ENCODE peak calls at places on chromosome 12, in four cellular contexts. One of them, this sample, is unnamed.

GRCh38 chr12:7609480-7609879 is 56.2 kb downstream of the APOBEC1 start:
- DNase-seq in HepG2: no peak
- DNase-seq in K562: no peak
- DNase-seq in WTC11: no peak
- DNase-seq in this sample: no peak

GRCh38 chr12:91630118-91630517 is 447.5 kb upstream of the DCN start:
- DNase-seq in HepG2: no peak
- DNase-seq in K562: no peak
- DNase-seq in WTC11: no peak
- DNase-seq in this sample: no peak

GRCh38 chr12:109239179-109239578 is 69.9 kb downstream of the FOXN4 start:
- DNase-seq in HepG2: no peak
- DNase-seq in K562: no peak
- DNase-seq in WTC11: no peak
- DNase-seq in this sample: no peak

GRCh38 chr12:90163975-90164374 is 455.3 kb upstream of the ATP2B1 start:
- DNase-seq in HepG2: no peak
- DNase-seq in K562: no peak
- DNase-seq in WTC11: peak
- DNase-seq in this sample: peak

GRCh38 chr12:69844836-69845235 is 19.8 kb downstream of the MYRFL start:
- DNase-seq in HepG2: no peak
- DNase-seq in K562: no peak
- DNase-seq in WTC11: no peak
- DNase-seq in this sample: no peak

GRCh38 chr12:88763536-88764100 is 183.3 kb upstream of the KITLG start:
- DNase-seq in HepG2: no peak
- DNase-seq in K562: no peak
- DNase-seq in WTC11: no peak
- DNase-seq in this sample: no peak

GRCh38 chr12:26130728-26131127 is 5.9 kb upstream of the BHLHE41 start:
- DNase-seq in HepG2: no peak
- DNase-seq in K562: no peak
- DNase-seq in WTC11: no peak
- DNase-seq in this sample: no peak

GRCh38 chr12:56258820-56259183 is 618 bp upstream of the ANKRD52 start:
- DNase-seq in HepG2: no peak
- DNase-seq in K562: no peak
- DNase-seq in WTC11: no peak
- DNase-seq in this sample: no peak

GRCh38 chr12:8887285-8887715 is 27.0 kb upstream of the PHC1 start:
- DNase-seq in HepG2: no peak
- DNase-seq in K562: peak
- DNase-seq in WTC11: no peak
- DNase-seq in this sample: no peak

GRCh38 chr12:68374315-68374982 is 42.3 kb upstream of the MDM1 start:
- DNase-seq in HepG2: no peak
- DNase-seq in K562: no peak
- DNase-seq in WTC11: no peak
- DNase-seq in this sample: no peak

GRCh38 chr12:106682594-106683234 is 91.8 kb upstream of the RIC8B start:
- DNase-seq in HepG2: peak
- DNase-seq in K562: peak
- DNase-seq in WTC11: no peak
- DNase-seq in this sample: no peak

GRCh38 chr12:120710805-120711296 is 593 bp downstream of the UNC119B start:
- DNase-seq in HepG2: no peak
- DNase-seq in K562: peak
- DNase-seq in WTC11: peak
- DNase-seq in this sample: peak

GRCh38 chr12:15782667-15783066 is 6.5 kb downstream of the EPS8 start:
- DNase-seq in HepG2: no peak
- DNase-seq in K562: no peak
- DNase-seq in WTC11: no peak
- DNase-seq in this sample: no peak

GRCh38 chr12:57235012-57235727 is 5.7 kb downstream of the SHMT2 start:
- DNase-seq in HepG2: peak
- DNase-seq in K562: peak
- DNase-seq in WTC11: peak
- DNase-seq in this sample: no peak

GRCh38 chr12:28618171-28618570 is 427.9 kb downstream of the CCDC91 start:
- DNase-seq in HepG2: no peak
- DNase-seq in K562: no peak
- DNase-seq in WTC11: no peak
- DNase-seq in this sample: no peak

GRCh38 chr12:80815351-80815750 is 98.6 kb downstream of the MYF5 start:
- DNase-seq in HepG2: no peak
- DNase-seq in K562: no peak
- DNase-seq in WTC11: no peak
- DNase-seq in this sample: no peak

GRCh38 chr12:70609739-70610491 is 27.3 kb downstream of the PTPRB start:
- DNase-seq in HepG2: no peak
- DNase-seq in K562: peak
- DNase-seq in WTC11: peak
- DNase-seq in this sample: peak

GRCh38 chr12:132474237-132474741 is 15.7 kb upstream of the FBRSL1 start:
- DNase-seq in HepG2: no peak
- DNase-seq in K562: no peak
- DNase-seq in WTC11: no peak
- DNase-seq in this sample: no peak

GRCh38 chr12:119980247-119980646 is 8.8 kb upstream of the BICDL1 start:
- DNase-seq in HepG2: no peak
- DNase-seq in K562: no peak
- DNase-seq in WTC11: no peak
- DNase-seq in this sample: no peak

GRCh38 chr12:58148405-58148804 is 207.0 kb downstream of the ATP23 start:
- DNase-seq in HepG2: no peak
- DNase-seq in K562: no peak
- DNase-seq in WTC11: no peak
- DNase-seq in this sample: no peak

GRCh38 chr12:68428724-68429580 is 96.8 kb upstream of the MDM1 start:
- DNase-seq in HepG2: peak
- DNase-seq in K562: no peak
- DNase-seq in WTC11: no peak
- DNase-seq in this sample: no peak

GRCh38 chr12:96219700-96220206 is 25.6 kb downstream of the ELK3 start:
- DNase-seq in HepG2: peak
- DNase-seq in K562: no peak
- DNase-seq in WTC11: no peak
- DNase-seq in this sample: no peak

GRCh38 chr12:6086316-6086715 is 38.2 kb downstream of the VWF start:
- DNase-seq in HepG2: no peak
- DNase-seq in K562: no peak
- DNase-seq in WTC11: no peak
- DNase-seq in this sample: no peak

GRCh38 chr12:112130461-112130998 is 5.2 kb downstream of the TRAFD1 start:
- DNase-seq in HepG2: no peak
- DNase-seq in K562: no peak
- DNase-seq in WTC11: no peak
- DNase-seq in this sample: no peak

GRCh38 chr12:48780381-48781025 is 8.4 kb downstream of the ADCY6 start:
- DNase-seq in HepG2: no peak
- DNase-seq in K562: no peak
- DNase-seq in WTC11: no peak
- DNase-seq in this sample: no peak

GRCh38 chr12:132275110-132275531 is 54.3 kb downstream of the GALNT9 start:
- DNase-seq in HepG2: peak
- DNase-seq in K562: peak
- DNase-seq in WTC11: peak
- DNase-seq in this sample: peak

GRCh38 chr12:106226884-106227640 is 20.8 kb downstream of the CKAP4 start:
- DNase-seq in HepG2: peak
- DNase-seq in K562: peak
- DNase-seq in WTC11: no peak
- DNase-seq in this sample: peak

GRCh38 chr12:94874986-94875312 is 128.5 kb downstream of the NDUFA12 start:
- DNase-seq in HepG2: no peak
- DNase-seq in K562: no peak
- DNase-seq in WTC11: no peak
- DNase-seq in this sample: no peak

GRCh38 chr12:131848753-131849152 is 20.6 kb downstream of the MMP17 start:
- DNase-seq in HepG2: no peak
- DNase-seq in K562: no peak
- DNase-seq in WTC11: no peak
- DNase-seq in this sample: no peak

GRCh38 chr12:74890237-74890599 is 319.4 kb downstream of the KCNC2 start:
- DNase-seq in HepG2: peak
- DNase-seq in K562: no peak
- DNase-seq in WTC11: no peak
- DNase-seq in this sample: peak

GRCh38 chr12:28814246-28814645 is 334.8 kb upstream of the FAR2 start:
- DNase-seq in HepG2: no peak
- DNase-seq in K562: no peak
- DNase-seq in WTC11: no peak
- DNase-seq in this sample: no peak

GRCh38 chr12:17982556-17982955 is 107.4 kb downstream of the RERGL start:
- DNase-seq in HepG2: no peak
- DNase-seq in K562: no peak
- DNase-seq in WTC11: no peak
- DNase-seq in this sample: no peak

GRCh38 chr12:113413488-113413939 is 8.7 kb upstream of the SDSL start:
- DNase-seq in HepG2: peak
- DNase-seq in K562: peak
- DNase-seq in WTC11: no peak
- DNase-seq in this sample: no peak

GRCh38 chr12:16726879-16727278 is 120.9 kb upstream of the LMO3 start:
- DNase-seq in HepG2: no peak
- DNase-seq in K562: no peak
- DNase-seq in WTC11: no peak
- DNase-seq in this sample: no peak

GRCh38 chr12:68733661-68734071 is 12.3 kb upstream of the SLC35E3 start:
- DNase-seq in HepG2: no peak
- DNase-seq in K562: no peak
- DNase-seq in WTC11: no peak
- DNase-seq in this sample: no peak

GRCh38 chr12:109961201-109961600 is 35.0 kb downstream of the GIT2 start:
- DNase-seq in HepG2: no peak
- DNase-seq in K562: no peak
- DNase-seq in WTC11: no peak
- DNase-seq in this sample: no peak

GRCh38 chr12:50467441-50467840 is 37.3 kb upstream of the DIP2B start:
- DNase-seq in HepG2: no peak
- DNase-seq in K562: no peak
- DNase-seq in WTC11: no peak
- DNase-seq in this sample: no peak

GRCh38 chr12:115336506-115336905 is 652.5 kb upstream of the TBX3 start:
- DNase-seq in HepG2: no peak
- DNase-seq in K562: no peak
- DNase-seq in WTC11: no peak
- DNase-seq in this sample: no peak

GRCh38 chr12:23757541-23757962 is 191.9 kb downstream of the SOX5 start:
- DNase-seq in HepG2: peak
- DNase-seq in K562: no peak
- DNase-seq in WTC11: no peak
- DNase-seq in this sample: no peak

GRCh38 chr12:2113501-2113912 is 60.7 kb downstream of the CACNA1C start:
- DNase-seq in HepG2: no peak
- DNase-seq in K562: no peak
- DNase-seq in WTC11: no peak
- DNase-seq in this sample: no peak

GRCh38 chr12:100987552-100988277 is 193.1 kb downstream of the ANO4 start:
- DNase-seq in HepG2: peak
- DNase-seq in K562: peak
- DNase-seq in WTC11: peak
- DNase-seq in this sample: peak
- TF ChIP-seq ELF4 in HepG2: no peak
- TF ChIP-seq ELF4 in K562: no peak
- TF ChIP-seq ELF4 in WTC11: no peak
- TF ChIP-seq ELF4 in this sample: no peak

DNA sequence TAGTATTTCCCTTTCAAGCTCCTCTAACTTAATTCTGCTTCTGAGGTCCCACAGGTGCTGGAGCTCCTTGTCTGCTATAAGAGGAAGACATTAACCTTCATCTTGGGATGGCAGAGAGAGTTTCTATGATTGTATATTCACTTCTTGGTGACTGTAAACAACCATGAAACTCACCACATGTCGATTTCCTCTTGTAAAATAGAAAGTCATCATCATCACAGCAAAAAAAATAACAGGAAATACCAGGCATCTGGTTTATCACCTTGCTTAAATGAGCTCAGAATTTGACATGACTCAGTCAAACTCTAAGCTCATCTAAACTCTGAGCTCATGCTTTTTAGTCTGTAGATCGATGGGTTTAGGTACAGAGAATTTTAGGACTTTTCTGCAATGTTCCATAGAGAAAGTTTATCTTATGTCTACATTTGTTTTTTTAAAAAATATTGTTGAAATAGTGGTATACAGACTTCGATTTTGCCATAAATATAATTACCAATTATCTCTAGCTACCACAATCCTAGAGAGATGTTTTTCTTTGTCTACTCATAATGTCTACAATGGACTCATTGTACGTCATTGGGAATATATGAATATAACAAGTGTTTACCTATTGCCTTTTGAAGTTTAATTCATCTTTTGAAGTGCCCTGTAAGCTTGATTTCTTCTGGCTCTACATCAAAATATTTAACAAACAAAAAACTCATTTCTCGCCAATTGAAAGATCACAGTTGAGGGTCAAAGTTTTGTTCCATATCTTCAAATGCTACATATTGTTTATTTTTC is 58.4 kb downstream of the IGF1 start:
- DNase-seq in HepG2: no peak
- DNase-seq in K562: no peak
- DNase-seq in WTC11: no peak
- DNase-seq in this sample: no peak
- TF ChIP-seq ELF4 in HepG2: no peak
- TF ChIP-seq ELF4 in K562: no peak
- TF ChIP-seq ELF4 in WTC11: no peak
- TF ChIP-seq ELF4 in this sample: no peak

GRCh38 chr12:72094490-72094889 is 155.8 kb downstream of the TPH2 start:
- DNase-seq in HepG2: no peak
- DNase-seq in K562: no peak
- DNase-seq in WTC11: no peak
- DNase-seq in this sample: no peak
- TF ChIP-seq ELF4 in HepG2: no peak
- TF ChIP-seq ELF4 in K562: no peak
- TF ChIP-seq ELF4 in WTC11: no peak
- TF ChIP-seq ELF4 in this sample: no peak

GRCh38 chr12:54419088-54419887 is at the start of gene ITGA5:
- DNase-seq in HepG2: no peak
- DNase-seq in K562: peak
- DNase-seq in WTC11: peak
- DNase-seq in this sample: peak
- TF ChIP-seq ELF4 in HepG2: no peak
- TF ChIP-seq ELF4 in K562: no peak
- TF ChIP-seq ELF4 in WTC11: no peak
- TF ChIP-seq ELF4 in this sample: no peak

GRCh38 chr12:47020211-47020821 is 59.1 kb upstream of the PCED1B start:
- DNase-seq in HepG2: no peak
- DNase-seq in K562: no peak
- DNase-seq in WTC11: no peak
- DNase-seq in this sample: no peak
- TF ChIP-seq ELF4 in HepG2: no peak
- TF ChIP-seq ELF4 in K562: no peak
- TF ChIP-seq ELF4 in WTC11: no peak
- TF ChIP-seq ELF4 in this sample: no peak

GRCh38 chr12:129610601-129611120 is 293.2 kb downstream of the TMEM132D start:
- DNase-seq in HepG2: no peak
- DNase-seq in K562: no peak
- DNase-seq in WTC11: no peak
- DNase-seq in this sample: no peak
- TF ChIP-seq ELF4 in HepG2: no peak
- TF ChIP-seq ELF4 in K562: no peak
- TF ChIP-seq ELF4 in WTC11: no peak
- TF ChIP-seq ELF4 in this sample: no peak

GRCh38 chr12:123063535-123063934 is 83.1 kb downstream of the ARL6IP4 start:
- DNase-seq in HepG2: peak
- DNase-seq in K562: peak
- DNase-seq in WTC11: peak
- DNase-seq in this sample: peak
- TF ChIP-seq ELF4 in HepG2: no peak
- TF ChIP-seq ELF4 in K562: no peak
- TF ChIP-seq ELF4 in WTC11: no peak
- TF ChIP-seq ELF4 in this sample: no peak